ENCODE peak calls at places on chromosomes 3 and 15, in eight cellular contexts. F is A549; X is GM13976; P is fibroblast of the conjunctiva; G is astrocyte of the spinal cord; A is transverse colon; T is kidney tubule cell; S is stimulated activated CD8-positive, alpha-beta memory T cell treated with anti-CD3 and anti-CD28 coated beads, Interleukin-7, amount 100 ng/mL, for 24 hours. K is an unnamed sample.

GRCh38 chr15:63726491-63726890 is 107.3 kb downstream of the HERC1 start:
- DNase-seq in F (no peak), X (no peak), P (no peak), G (peak), A (no peak), T (no peak), S (no peak), K (no peak)

GRCh38 chr3:10495003-10495402 is 10.4 kb downstream of the ATP2B2 start:
- DNase-seq in F (peak), X (no peak), P (no peak), G (peak), A (no peak), T (peak), S (no peak), K (no peak)

GRCh38 chr3:42979044-42979962 is at the start of gene GASK1A:
- DNase-seq in F (no peak), X (peak), P (no peak), G (peak), A (peak), T (peak), S (no peak), K (no peak)

GRCh38 chr15:48592929-48593328 is 52.6 kb downstream of the FBN1 start:
- DNase-seq in F (no peak), X (no peak), P (no peak), G (no peak), A (no peak), T (no peak), S (no peak), K (no peak)

GRCh38 chr3:42562047-42562907 is 19.5 kb downstream of the SEC22C start:
- DNase-seq in F (no peak), X (no peak), P (no peak), G (no peak), A (no peak), T (no peak), S (no peak), K (no peak)

GRCh38 chr3:46517016-46517770 is 19.4 kb downstream of the RTP3 start:
- DNase-seq in F (peak), X (no peak), P (peak), G (peak), A (no peak), T (peak), S (no peak), K (peak)

GRCh38 chr3:37904614-37905047 is 43.0 kb downstream of the CTDSPL start:
- DNase-seq in F (no peak), X (no peak), P (peak), G (peak), A (no peak), T (peak), S (no peak), K (no peak)

GRCh38 chr15:44718927-44719292 is 7.6 kb downstream of the B2M start:
- DNase-seq in F (no peak), X (no peak), P (no peak), G (no peak), A (no peak), T (no peak), S (no peak), K (no peak)

GRCh38 chr3:127673191-127674098 is 693 bp downstream of the ABTB1 start:
- DNase-seq in F (peak), X (peak), P (no peak), G (peak), A (peak), T (peak), S (peak), K (no peak)

GRCh38 chr3:150451329-150452084 is 43.4 kb downstream of the TSC22D2 start:
- DNase-seq in F (no peak), X (no peak), P (no peak), G (no peak), A (no peak), T (no peak), S (no peak), K (no peak)

GRCh38 chr3:105906834-105907233 is 38.0 kb upstream of the CBLB start:
- DNase-seq in F (peak), X (no peak), P (peak), G (no peak), A (no peak), T (peak), S (no peak), K (no peak)

GRCh38 chr15:74378853-74379252 is 11.4 kb upstream of the CYP11A1 start:
- DNase-seq in F (peak), X (no peak), P (no peak), G (peak), A (no peak), T (peak), S (no peak), K (no peak)

GRCh38 chr3:49021813-49022720 is at the start of gene NDUFAF3:
- DNase-seq in F (peak), X (peak), P (peak), G (peak), A (peak), T (peak), S (peak), K (peak)

GRCh38 chr15:67991706-67992105 is 62.4 kb upstream of the PIAS1 start:
- DNase-seq in F (no peak), X (no peak), P (no peak), G (no peak), A (no peak), T (no peak), S (no peak), K (no peak)

GRCh38 chr3:178537123-178537754 is 1.0 kb downstream of the KCNMB2 start:
- DNase-seq in F (no peak), X (no peak), P (no peak), G (no peak), A (no peak), T (no peak), S (no peak), K (no peak)

GRCh38 chr3:49172616-49173041 is 1.2 kb downstream of the KLHDC8B start:
- DNase-seq in F (no peak), X (no peak), P (no peak), G (no peak), A (no peak), T (no peak), S (no peak), K (no peak)

GRCh38 chr3:127787966-127788365 is 34.3 kb downstream of the MGLL start:
- DNase-seq in F (no peak), X (no peak), P (no peak), G (no peak), A (no peak), T (no peak), S (no peak), K (no peak)

GRCh38 chr3:139937674-139938279 is 2.8 kb downstream of the CLSTN2 start:
- DNase-seq in F (peak), X (peak), P (peak), G (peak), A (no peak), T (peak), S (no peak), K (no peak)

GRCh38 chr3:30743086-30743619 is 136.8 kb downstream of the TGFBR2 start:
- DNase-seq in F (no peak), X (no peak), P (no peak), G (no peak), A (no peak), T (no peak), S (no peak), K (no peak)

GRCh38 chr3:125033616-125034015 is 22.2 kb downstream of the HEG1 start:
- DNase-seq in F (no peak), X (no peak), P (no peak), G (no peak), A (no peak), T (no peak), S (no peak), K (no peak)

GRCh38 chr3:196192036-196193001 is 18.9 kb downstream of the ZDHHC19 start:
- DNase-seq in F (no peak), X (peak), P (no peak), G (no peak), A (peak), T (no peak), S (peak), K (no peak)

GRCh38 chr3:50671331-50671730 is 3.4 kb upstream of the DOCK3 start:
- DNase-seq in F (peak), X (no peak), P (no peak), G (peak), A (no peak), T (peak), S (no peak), K (peak)

GRCh38 chr3:175885196-175885766 is 1026.1 kb downstream of the NAALADL2 start:
- DNase-seq in F (no peak), X (no peak), P (no peak), G (no peak), A (no peak), T (no peak), S (no peak), K (no peak)

K was measured in glomerular endothelial cell.